ENCODE peak calls at places on chromosomes 7 and 10, in nine cellular contexts. M is HCT116; L is uterus; O is SK-N-SH; N is heart left ventricle; C is lung; W is neural progenitor cell; X is transverse colon; Z is CD8-positive, alpha-beta T cell. Q is an unnamed sample.
A peak's percentile ranks its signal among the peaks of the same experiment; 100 is the strongest.

GRCh38 chr10:99548041-99548530 is 15.3 kb downstream of the NKX2-3 start:
- DNase-seq in W (peak; percentile 36), X (no peak), C (no peak), N (no peak), M (peak; percentile 50), Z (no peak), O (peak; percentile 35), L (no peak), Q (no peak)

GRCh38 chr10:118173326-118173725 is 126.6 kb upstream of the RAB11FIP2 start:
- DNase-seq in L (no peak), M (no peak), O (no peak), W (no peak), C (no peak), Z (no peak), X (no peak), N (no peak), Q (no peak)

GRCh38 chr7:88020953-88021650 is 87.1 kb downstream of the ADAM22 start:
- DNase-seq in L (no peak), M (peak; percentile 13), Z (no peak), C (no peak), X (no peak), N (no peak), W (no peak), O (no peak), Q (no peak)

GRCh38 chr7:5766321-5766761 is 15.1 kb downstream of the RNF216 start:
- DNase-seq in L (no peak), N (no peak), O (no peak), W (no peak), M (no peak), C (no peak), X (no peak), Z (no peak), Q (peak; percentile 40)

GRCh38 chr7:149292101-149292823 is 30.3 kb downstream of the ZNF783 start:
- DNase-seq in N (no peak), M (no peak), C (no peak), L (no peak), X (no peak), O (peak; percentile 25), Z (no peak), W (peak; percentile 20), Q (no peak)

GRCh38 chr10:95327367-95327766 is 36.6 kb upstream of the PDLIM1 start:
- DNase-seq in L (peak; percentile 57), C (peak; percentile 52), N (peak; percentile 74), O (peak; percentile 48), M (no peak), X (peak; percentile 48), W (peak; percentile 14), Z (no peak), Q (no peak)

GRCh38 chr7:1994931-1995330 is 237.8 kb downstream of the MAD1L1 start:
- DNase-seq in W (no peak), N (no peak), M (no peak), O (no peak), Z (no peak), X (no peak), C (no peak), L (no peak), Q (no peak)

GRCh38 chr10:102230264-102230860 is 4.3 kb downstream of the ELOVL3 start:
- DNase-seq in N (peak; percentile 27), L (peak; percentile 33), M (peak; percentile 91), C (no peak), O (peak; percentile 74), W (peak; percentile 94), Z (peak; percentile 25), X (peak; percentile 35), Q (no peak)

GRCh38 chr7:25286756-25287155 is 58.5 kb upstream of the NPVF start:
- DNase-seq in X (no peak), Z (no peak), O (no peak), C (no peak), N (no peak), L (no peak), M (no peak), W (no peak), Q (no peak)

GRCh38 chr10:52400564-52400963 is 86.5 kb downstream of the DKK1 start:
- DNase-seq in M (no peak), W (no peak), O (no peak), N (no peak), C (no peak), X (no peak), Z (no peak), L (no peak), Q (no peak)

GRCh38 chr10:51860257-51860656 is 160.9 kb upstream of the CSTF2T start:
- DNase-seq in N (peak; percentile 39), X (no peak), C (no peak), O (no peak), L (peak; percentile 44), W (no peak), Z (no peak), M (no peak), Q (no peak)

DNA sequence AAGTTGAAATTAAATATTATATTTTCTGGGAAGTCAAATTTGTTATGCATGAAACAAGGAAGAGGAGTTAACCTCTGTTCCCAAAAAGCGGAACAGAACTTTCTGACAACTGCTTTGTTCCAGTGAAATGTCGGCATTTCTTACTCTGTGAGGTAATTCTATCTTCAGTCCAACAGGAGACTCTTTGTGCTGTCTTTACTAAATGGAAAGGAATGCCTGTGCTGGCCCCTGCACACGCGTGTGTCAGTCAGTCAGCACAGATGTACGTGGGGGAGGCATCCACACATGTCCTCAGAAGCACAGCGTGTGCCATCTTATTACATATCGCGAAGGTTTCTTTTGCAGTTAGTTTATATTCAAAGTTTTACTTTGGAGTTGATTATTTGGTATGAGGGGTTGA is 37.5 kb downstream of the NET1 start:
- DNase-seq in C (no peak), L (peak; percentile 78), Z (no peak), O (no peak), N (no peak), W (peak; percentile 45), M (no peak), X (no peak), Q (no peak)
- TF ChIP-seq CTCF in C (no peak), L (peak; percentile 27), Z (no peak), O (no peak), N (no peak), W (no peak), M (no peak), X (no peak), Q (peak; percentile 34)

GRCh38 chr10:43079823-43080222 is 3.0 kb downstream of the RET start:
- DNase-seq in C (no peak), M (no peak), X (no peak), O (no peak), N (no peak), L (no peak), Z (no peak), W (no peak), Q (no peak)
- H3K27me3 ChIP-seq in C (peaks cover 13% of the 10 kb centered on the region), M (no peaks in the 10 kb centered on the region), X (peaks cover 46% of the 10 kb centered on the region), O (peaks cover 6% of the 10 kb centered on the region), N (peaks cover 53% of the 10 kb centered on the region), L (no peaks in the 10 kb centered on the region), Z (peaks cover 5% of the 10 kb centered on the region), W (peaks cover 49% of the 10 kb centered on the region), Q (peaks cover 21% of the 10 kb centered on the region)

GRCh38 chr10:132396495-132397035 is 435 bp upstream of the PWWP2B start:
- DNase-seq in X (peak; percentile 77), O (peak; percentile 96), L (peak; percentile 56), C (peak; percentile 51), W (peak; percentile 86), N (peak; percentile 68), M (no peak), Z (peak; percentile 70), Q (no peak)
- TF ChIP-seq CTCF in X (peak; percentile 52), O (peak; percentile 7), L (peak; percentile 70), C (peak; percentile 5), W (peak; percentile 48), N (peak; percentile 35), M (no peak), Z (peak; percentile 17), Q (no peak)

GRCh38 chr10:5211696-5212095 is 15.1 kb downstream of the AKR1C4 start:
- DNase-seq in C (no peak), X (no peak), N (no peak), M (no peak), W (no peak), O (no peak), Z (no peak), L (no peak), Q (no peak)

DNA sequence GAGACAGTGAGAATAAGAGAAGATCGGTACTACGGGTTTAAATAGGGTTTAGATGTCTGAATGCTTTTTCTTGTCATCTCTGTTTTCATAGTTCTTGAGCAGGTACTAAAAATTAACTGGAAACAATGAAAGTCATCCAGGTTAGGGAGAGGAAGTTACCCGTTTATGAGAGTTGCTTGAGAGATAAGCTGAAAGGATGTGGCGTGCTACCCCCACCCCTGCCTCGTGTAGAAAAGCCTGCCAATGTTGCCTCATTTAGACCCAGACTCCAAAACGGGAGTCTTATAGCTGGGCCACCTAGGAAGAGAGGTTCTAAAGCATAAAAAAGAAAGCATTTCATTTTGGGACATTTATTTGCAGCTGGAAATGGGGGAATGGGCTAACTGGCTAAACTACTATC is 10.2 kb downstream of the AKR1C4 start:
- DNase-seq in M (no peak), Z (no peak), O (no peak), L (no peak), W (no peak), N (no peak), C (no peak), X (no peak), Q (no peak)
- H3K27me3 ChIP-seq in M (no peaks in the 10 kb centered on the region), Z (no peaks in the 10 kb centered on the region), O (no peaks in the 10 kb centered on the region), L (no peaks in the 10 kb centered on the region), W (no peaks in the 10 kb centered on the region), N (no peaks in the 10 kb centered on the region), C (no peaks in the 10 kb centered on the region), X (no peaks in the 10 kb centered on the region), Q (no peaks in the 10 kb centered on the region)

GRCh38 chr10:63698815-63699205 is 177.6 kb downstream of the REEP3 start:
- DNase-seq in O (no peak), W (no peak), M (no peak), X (no peak), N (no peak), Z (no peak), C (no peak), L (no peak), Q (no peak)
- TF ChIP-seq CTCF in O (no peak), W (no peak), M (no peak), X (no peak), N (no peak), Z (no peak), C (no peak), L (no peak), Q (no peak)

GRCh38 chr10:1609596-1609995 is 127.7 kb downstream of the ADARB2 start:
- DNase-seq in L (no peak), Z (no peak), O (no peak), C (no peak), W (no peak), X (no peak), M (no peak), N (no peak), Q (no peak)
- H3K27me3 ChIP-seq in L (no peaks in the 10 kb centered on the region), Z (no peaks in the 10 kb centered on the region), O (no peaks in the 10 kb centered on the region), C (no peaks in the 10 kb centered on the region), W (no peaks in the 10 kb centered on the region), X (peaks cover 44% of the 10 kb centered on the region), M (peaks cover 35% of the 10 kb centered on the region), N (peaks cover 56% of the 10 kb centered on the region), Q (no peaks in the 10 kb centered on the region)

DNA sequence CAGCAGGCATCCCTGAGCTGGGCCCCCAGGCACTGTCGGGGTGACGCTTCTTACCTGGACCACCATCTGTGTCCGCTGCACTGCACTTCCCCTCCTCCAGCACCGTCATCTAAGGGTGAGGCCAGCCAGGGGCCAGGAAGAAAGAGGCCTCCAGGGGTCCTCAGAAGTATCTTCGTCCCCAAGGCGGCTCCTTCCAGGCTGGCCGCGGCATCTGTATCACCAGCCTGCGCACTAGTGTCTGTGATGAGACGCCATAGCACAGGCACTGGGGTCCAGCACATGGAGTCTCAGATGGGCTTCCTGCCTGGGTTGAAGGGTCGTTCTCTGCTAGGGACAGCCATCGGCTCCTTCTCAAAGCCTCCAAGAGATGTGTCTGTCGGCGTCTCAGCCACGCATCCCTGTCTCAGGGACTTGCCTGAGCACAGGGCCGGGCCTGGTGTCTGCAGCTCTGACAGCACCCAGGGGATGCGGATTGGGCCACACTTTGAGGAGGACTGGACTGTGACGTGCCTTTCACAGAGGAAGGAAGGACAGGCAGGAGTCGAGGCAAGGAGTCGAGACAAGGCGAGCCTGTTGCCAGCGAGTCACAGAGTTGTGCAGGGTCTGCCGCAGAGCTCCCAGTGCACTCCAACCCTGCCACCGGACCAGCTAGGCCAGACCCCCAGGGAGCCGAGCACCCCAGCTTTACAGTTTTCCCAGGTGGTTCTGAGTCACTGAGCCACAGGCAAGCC is 101.5 kb upstream of the DIP2C start:
- DNase-seq in C (no peak), L (no peak), W (no peak), M (no peak), O (peak; percentile 10), Z (no peak), N (no peak), X (no peak), Q (no peak)
- TF ChIP-seq CTCF in C (no peak), L (no peak), W (no peak), M (no peak), O (no peak), Z (no peak), N (no peak), X (no peak), Q (no peak)